ENCODE peak calls at places on chromosomes 7 and 10, in nine cellular contexts. One of them, this sample, is unnamed.

GRCh38 chr10:13528138-13528874 is 508 bp downstream of the BEND7 start:
- DNase-seq in astrocyte of the hippocampus: peak
- DNase-seq in KBM-7: no peak
- DNase-seq in NCI-H524: no peak
- DNase-seq in GM23248: peak
- DNase-seq in upper lobe of right lung: peak
- DNase-seq in effector memory CD8-positive, alpha-beta T cell: no peak
- DNase-seq in GM20000: peak
- DNase-seq in GM04504: no peak
- DNase-seq in this sample: no peak

GRCh38 chr10:52566471-52567246 is 205.9 kb downstream of the MBL2 start:
- DNase-seq in KBM-7: peak
- DNase-seq in astrocyte of the hippocampus: peak
- DNase-seq in effector memory CD8-positive, alpha-beta T cell: no peak
- DNase-seq in upper lobe of right lung: no peak
- DNase-seq in GM23248: peak
- DNase-seq in GM04504: peak
- DNase-seq in GM20000: peak
- DNase-seq in NCI-H524: no peak
- DNase-seq in this sample: no peak

GRCh38 chr7:38942431-38943051 is 33.5 kb upstream of the VPS41 start:
- DNase-seq in GM20000: no peak
- DNase-seq in GM23248: no peak
- DNase-seq in astrocyte of the hippocampus: no peak
- DNase-seq in KBM-7: no peak
- DNase-seq in NCI-H524: no peak
- DNase-seq in effector memory CD8-positive, alpha-beta T cell: no peak
- DNase-seq in GM04504: no peak
- DNase-seq in upper lobe of right lung: no peak
- DNase-seq in this sample: no peak

GRCh38 chr10:30803901-30804322 is 174.4 kb upstream of the LYZL2 start:
- DNase-seq in NCI-H524: no peak
- DNase-seq in GM23248: peak
- DNase-seq in KBM-7: no peak
- DNase-seq in effector memory CD8-positive, alpha-beta T cell: no peak
- DNase-seq in upper lobe of right lung: no peak
- DNase-seq in GM04504: peak
- DNase-seq in astrocyte of the hippocampus: no peak
- DNase-seq in GM20000: no peak
- DNase-seq in this sample: no peak

GRCh38 chr7:101162551-101163280 is 2.7 kb downstream of the VGF start:
- DNase-seq in astrocyte of the hippocampus: peak
- DNase-seq in KBM-7: peak
- DNase-seq in GM04504: no peak
- DNase-seq in GM20000: peak
- DNase-seq in upper lobe of right lung: peak
- DNase-seq in GM23248: peak
- DNase-seq in effector memory CD8-positive, alpha-beta T cell: no peak
- DNase-seq in NCI-H524: peak
- DNase-seq in this sample: no peak

GRCh38 chr7:35508623-35509400 is 186.1 kb downstream of the HERPUD2 start:
- DNase-seq in NCI-H524: no peak
- DNase-seq in GM04504: no peak
- DNase-seq in effector memory CD8-positive, alpha-beta T cell: no peak
- DNase-seq in upper lobe of right lung: no peak
- DNase-seq in GM23248: no peak
- DNase-seq in astrocyte of the hippocampus: no peak
- DNase-seq in GM20000: no peak
- DNase-seq in KBM-7: no peak
- DNase-seq in this sample: no peak

GRCh38 chr7:4486932-4487331 is 195.2 kb upstream of the FOXK1 start:
- DNase-seq in GM23248: no peak
- DNase-seq in GM04504: no peak
- DNase-seq in KBM-7: no peak
- DNase-seq in astrocyte of the hippocampus: no peak
- DNase-seq in GM20000: no peak
- DNase-seq in upper lobe of right lung: no peak
- DNase-seq in effector memory CD8-positive, alpha-beta T cell: no peak
- DNase-seq in NCI-H524: no peak
- DNase-seq in this sample: no peak

GRCh38 chr7:148303295-148304013 is 287.1 kb upstream of the C7orf33 start:
- DNase-seq in GM23248: peak
- DNase-seq in astrocyte of the hippocampus: peak
- DNase-seq in upper lobe of right lung: no peak
- DNase-seq in GM04504: peak
- DNase-seq in KBM-7: no peak
- DNase-seq in effector memory CD8-positive, alpha-beta T cell: no peak
- DNase-seq in NCI-H524: no peak
- DNase-seq in GM20000: no peak
- DNase-seq in this sample: peak

GRCh38 chr10:18607503-18607902 is 43.9 kb downstream of the NSUN6 start:
- DNase-seq in GM23248: peak
- DNase-seq in GM20000: no peak
- DNase-seq in GM04504: peak
- DNase-seq in upper lobe of right lung: no peak
- DNase-seq in astrocyte of the hippocampus: peak
- DNase-seq in effector memory CD8-positive, alpha-beta T cell: no peak
- DNase-seq in NCI-H524: peak
- DNase-seq in KBM-7: no peak
- DNase-seq in this sample: peak

GRCh38 chr7:50584793-50585399 is 19.7 kb upstream of the DDC start:
- DNase-seq in GM20000: no peak
- DNase-seq in NCI-H524: no peak
- DNase-seq in astrocyte of the hippocampus: no peak
- DNase-seq in GM04504: no peak
- DNase-seq in upper lobe of right lung: no peak
- DNase-seq in KBM-7: no peak
- DNase-seq in effector memory CD8-positive, alpha-beta T cell: no peak
- DNase-seq in GM23248: no peak
- DNase-seq in this sample: no peak

GRCh38 chr7:151115121-151115835 is 29.0 kb downstream of the AGAP3 start:
- DNase-seq in KBM-7: no peak
- DNase-seq in NCI-H524: no peak
- DNase-seq in GM04504: no peak
- DNase-seq in GM23248: peak
- DNase-seq in effector memory CD8-positive, alpha-beta T cell: peak
- DNase-seq in upper lobe of right lung: no peak
- DNase-seq in GM20000: peak
- DNase-seq in astrocyte of the hippocampus: peak
- DNase-seq in this sample: no peak

GRCh38 chr7:151404216-151405011 is 5.4 kb downstream of the WDR86 start:
- DNase-seq in upper lobe of right lung: peak
- DNase-seq in GM20000: no peak
- DNase-seq in effector memory CD8-positive, alpha-beta T cell: peak
- DNase-seq in NCI-H524: no peak
- DNase-seq in KBM-7: no peak
- DNase-seq in astrocyte of the hippocampus: peak
- DNase-seq in GM23248: peak
- DNase-seq in GM04504: no peak
- DNase-seq in this sample: no peak

GRCh38 chr10:112282086-112282485 is 1.1 kb upstream of the TECTB start:
- DNase-seq in upper lobe of right lung: no peak
- DNase-seq in astrocyte of the hippocampus: no peak
- DNase-seq in KBM-7: no peak
- DNase-seq in GM23248: peak
- DNase-seq in GM20000: no peak
- DNase-seq in GM04504: no peak
- DNase-seq in NCI-H524: no peak
- DNase-seq in effector memory CD8-positive, alpha-beta T cell: no peak
- DNase-seq in this sample: no peak

GRCh38 chr7:33457041-33457440 is 327.7 kb downstream of the BBS9 start:
- DNase-seq in NCI-H524: no peak
- DNase-seq in astrocyte of the hippocampus: peak
- DNase-seq in KBM-7: no peak
- DNase-seq in GM23248: no peak
- DNase-seq in GM04504: no peak
- DNase-seq in upper lobe of right lung: no peak
- DNase-seq in effector memory CD8-positive, alpha-beta T cell: no peak
- DNase-seq in GM20000: no peak
- DNase-seq in this sample: no peak

This sample was measured in NCI-H1694.